ENCODE peak calls at places on chromosome 19, in five cellular contexts. T, K, M, I and X are unnamed samples.

GRCh38 chr19:14138576-14139265 is 2.3 kb upstream of the ASF1B start:
- DNase-seq in T (no peak), K (no peak), M (peak; percentile 44), I (no peak), X (no peak)

GRCh38 chr19:48458016-48458415 is 2.6 kb downstream of the KCNJ14 start:
- DNase-seq in T (no peak), K (no peak), M (peak; percentile 38), I (no peak), X (no peak)

GRCh38 chr19:10552596-10553053 is 8.9 kb downstream of the ATG4D start:
- DNase-seq in T (peak; percentile 47), K (no peak), M (peak; percentile 26), I (no peak), X (no peak)

GRCh38 chr19:3565177-3565576 is 7.6 kb upstream of the HMG20B start:
- DNase-seq in T (peak; percentile 68), K (no peak), M (no peak), I (no peak), X (no peak)

GRCh38 chr19:41352609-41353465 is 885 bp downstream of the TGFB1 start:
- DNase-seq in T (peak; percentile 49), K (peak; percentile 76), M (peak; percentile 54), I (no peak), X (peak; percentile 40)

GRCh38 chr19:56136362-56136761 is 4.7 kb upstream of the ZNF444 start:
- DNase-seq in T (no peak), K (no peak), M (no peak), I (no peak), X (no peak)

GRCh38 chr19:40921005-40921897 is 39.2 kb upstream of the CYP2A7 start:
- DNase-seq in T (peak; percentile 95), K (no peak), M (peak; percentile 8), I (no peak), X (no peak)

GRCh38 chr19:47593860-47594259 is 15.1 kb upstream of the BICRA start:
- DNase-seq in T (no peak), K (no peak), M (no peak), I (no peak), X (no peak)

GRCh38 chr19:6271251-6271650 is 8.5 kb downstream of the MLLT1 start:
- DNase-seq in T (no peak), K (no peak), M (no peak), I (no peak), X (no peak)
- TF ChIP-seq CTCF in T (peak; percentile 50), K (no peak), M (peak; percentile 53), I (no peak), X (no peak)

GRCh38 chr19:19475845-19476828 is 39.2 kb downstream of the TSSK6 start:
- DNase-seq in T (peak; percentile 36), K (no peak), M (peak; percentile 42), I (no peak), X (no peak)
- TF ChIP-seq CTCF in T (peak; percentile 59), K (no peak), M (peak; percentile 49), I (no peak), X (peak; percentile 46)

GRCh38 chr19:7197169-7197759 is 97.0 kb downstream of the INSR start:
- DNase-seq in T (peak; percentile 97), K (peak; percentile 90), M (peak; percentile 97), I (peak; percentile 89), X (peak; percentile 72)

GRCh38 chr19:7196721-7197168 is 97.5 kb downstream of the INSR start:
- DNase-seq in T (no peak), K (no peak), M (peak; percentile 46), I (no peak), X (no peak)

GRCh38 chr19:7200739-7201138 is 93.5 kb downstream of the INSR start:
- DNase-seq in T (no peak), K (no peak), M (no peak), I (no peak), X (no peak)

GRCh38 chr19:7199613-7200533 is 94.3 kb downstream of the INSR start:
- DNase-seq in T (no peak), K (no peak), M (no peak), I (no peak), X (no peak)

DNA sequence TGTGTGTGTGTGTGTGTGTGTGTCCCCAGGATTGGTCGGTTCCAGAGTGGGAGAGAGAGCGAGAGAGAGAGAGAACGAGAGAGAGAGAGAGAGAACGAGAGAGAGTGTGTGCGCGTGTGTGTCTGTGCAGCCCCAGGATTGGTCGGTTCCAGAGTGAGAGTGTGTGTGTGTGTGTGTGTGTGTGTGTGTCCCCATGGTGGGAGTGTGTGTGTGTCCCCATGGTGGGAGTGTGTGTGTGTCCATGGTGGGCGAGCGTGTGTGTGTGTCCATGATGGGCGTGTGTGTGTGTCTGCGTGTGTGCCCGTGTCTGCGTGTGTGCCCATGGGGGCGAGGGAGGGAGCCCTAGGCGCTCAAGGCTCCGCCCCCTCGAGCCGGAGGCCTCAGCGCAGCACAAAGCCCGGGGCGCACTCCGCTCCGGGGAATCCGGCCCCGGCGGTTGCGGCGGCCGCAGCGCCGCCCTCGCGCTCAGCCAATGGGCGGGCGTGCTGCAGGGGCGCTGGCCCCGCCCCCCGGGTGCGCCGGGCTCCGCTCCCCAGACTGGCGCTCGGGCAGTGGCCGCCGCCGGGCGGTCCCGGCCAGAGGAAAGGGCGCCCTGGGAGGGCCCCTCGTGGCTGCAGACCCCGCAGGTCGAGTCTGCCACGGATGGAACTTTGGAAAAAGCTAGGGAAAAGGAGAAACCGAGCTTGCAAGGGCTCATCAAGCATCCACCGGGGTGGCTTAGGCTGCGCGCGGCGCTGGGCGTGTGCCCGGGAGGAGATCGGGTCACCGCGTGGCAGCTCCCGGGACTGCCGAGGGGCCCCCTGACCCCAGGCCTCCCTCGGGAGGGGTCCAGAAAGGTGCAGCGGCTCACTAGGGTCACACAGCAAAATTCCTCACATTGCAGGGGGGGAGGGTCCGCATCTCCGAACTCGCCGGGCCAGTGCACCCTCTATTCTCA is 96.2 kb downstream of the INSR start:
- DNase-seq in T (peak; percentile 98), K (peak; percentile 94), M (peak; percentile 97), I (peak; percentile 80), X (peak; percentile 76)
- TF ChIP-seq CTCF in T (no peak), K (peak; percentile 11), M (peak; percentile 7), I (peak; percentile 36), X (peak; percentile 47)

GRCh38 chr19:38557205-38557799 is 60.5 kb downstream of the MAP4K1 start:
- DNase-seq in T (peak; percentile 27), K (no peak), M (no peak), I (peak; percentile 88), X (no peak)
- TF ChIP-seq CTCF in T (no peak), K (no peak), M (no peak), I (peak; percentile 45), X (no peak)

GRCh38 chr19:18781047-18781600 is 10.0 kb downstream of the COMP start:
- DNase-seq in T (no peak), K (no peak), M (no peak), I (no peak), X (no peak)

GRCh38 chr19:18778826-18779354 is 12.2 kb downstream of the COMP start:
- DNase-seq in T (no peak), K (no peak), M (no peak), I (no peak), X (no peak)

GRCh38 chr19:18780081-18780480 is 11.0 kb downstream of the COMP start:
- DNase-seq in T (no peak), K (no peak), M (no peak), I (no peak), X (no peak)

GRCh38 chr19:18781885-18782527 is 9.1 kb downstream of the COMP start:
- DNase-seq in T (no peak), K (no peak), M (no peak), I (no peak), X (no peak)

DNA sequence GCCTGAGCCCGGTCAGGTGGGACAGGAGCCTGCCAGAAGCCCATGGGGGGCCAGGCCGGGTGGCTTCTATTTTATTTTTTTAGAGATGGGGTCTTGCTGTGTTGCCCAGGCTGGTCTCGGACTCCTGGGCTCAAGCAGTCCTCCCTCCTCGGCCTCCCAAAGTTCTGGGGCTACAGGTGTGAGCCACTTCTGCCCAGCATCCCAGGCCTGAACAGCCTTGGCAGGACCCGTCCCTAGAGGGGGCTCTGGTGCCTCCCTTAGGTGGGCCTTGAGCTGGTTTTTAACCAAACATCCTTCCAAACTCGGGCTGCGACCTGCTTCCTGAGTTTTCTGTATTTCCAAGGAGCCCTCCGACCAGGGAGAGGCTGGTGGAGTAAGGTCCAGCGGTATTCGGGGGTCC is 10.5 kb downstream of the COMP start:
- DNase-seq in T (no peak), K (no peak), M (no peak), I (no peak), X (no peak)
- TF ChIP-seq CTCF in T (no peak), K (no peak), M (peak; percentile 10), I (peak; percentile 16), X (no peak)

GRCh38 chr19:4570916-4571304 is 11.4 kb upstream of the SEMA6B start:
- DNase-seq in T (no peak), K (no peak), M (no peak), I (no peak), X (no peak)
- TF ChIP-seq CTCF in T (no peak), K (no peak), M (no peak), I (no peak), X (no peak)

GRCh38 chr19:45130888-45131615 is 29.7 kb downstream of the NKPD1 start:
- DNase-seq in T (peak; percentile 58), K (no peak), M (no peak), I (no peak), X (no peak)
- TF ChIP-seq CTCF in T (peak; percentile 56), K (no peak), M (no peak), I (peak; percentile 58), X (peak; percentile 54)